ENCODE peak calls at places on chromosomes 6 and 20, in six cellular contexts. One of them, this sample, is unnamed.

GRCh38 chr6:24900917-24901697 is 34.7 kb downstream of the RIPOR2 start:
- DNase-seq in transverse colon: no peak
- DNase-seq in endothelial cell of umbilical vein: no peak
- DNase-seq in fibroblast of lung: no peak
- DNase-seq in endodermal cell: no peak
- DNase-seq in AG04450: no peak
- DNase-seq in this sample: no peak

GRCh38 chr20:39588148-39588757 is 626.1 kb downstream of the DHX35 start:
- DNase-seq in transverse colon: no peak
- DNase-seq in endothelial cell of umbilical vein: peak
- DNase-seq in fibroblast of lung: no peak
- DNase-seq in endodermal cell: no peak
- DNase-seq in AG04450: no peak
- DNase-seq in this sample: no peak

GRCh38 chr20:57167971-57168693 is 98.3 kb downstream of the BMP7 start:
- DNase-seq in transverse colon: no peak
- DNase-seq in endothelial cell of umbilical vein: no peak
- DNase-seq in fibroblast of lung: no peak
- DNase-seq in endodermal cell: peak
- DNase-seq in AG04450: no peak
- DNase-seq in this sample: no peak

GRCh38 chr6:145139451-145139850 is 595.9 kb downstream of the EPM2A start:
- DNase-seq in transverse colon: no peak
- DNase-seq in endothelial cell of umbilical vein: no peak
- DNase-seq in fibroblast of lung: peak
- DNase-seq in endodermal cell: no peak
- DNase-seq in AG04450: no peak
- DNase-seq in this sample: no peak

GRCh38 chr6:112243861-112244415 is 10.4 kb downstream of the LAMA4 start:
- DNase-seq in transverse colon: no peak
- DNase-seq in endothelial cell of umbilical vein: peak
- DNase-seq in fibroblast of lung: no peak
- DNase-seq in endodermal cell: peak
- DNase-seq in AG04450: no peak
- DNase-seq in this sample: no peak

GRCh38 chr20:3995749-3996305 is 19.5 kb downstream of the RNF24 start:
- DNase-seq in transverse colon: no peak
- DNase-seq in endothelial cell of umbilical vein: no peak
- DNase-seq in fibroblast of lung: no peak
- DNase-seq in endodermal cell: no peak
- DNase-seq in AG04450: no peak
- DNase-seq in this sample: no peak

GRCh38 chr20:9388160-9388825 is 126.1 kb upstream of the LAMP5 start:
- DNase-seq in transverse colon: no peak
- DNase-seq in endothelial cell of umbilical vein: no peak
- DNase-seq in fibroblast of lung: no peak
- DNase-seq in endodermal cell: no peak
- DNase-seq in AG04450: no peak
- DNase-seq in this sample: no peak

GRCh38 chr20:32623667-32624157 is 38.6 kb upstream of the NOL4L start:
- DNase-seq in transverse colon: no peak
- DNase-seq in endothelial cell of umbilical vein: no peak
- DNase-seq in fibroblast of lung: no peak
- DNase-seq in endodermal cell: peak
- DNase-seq in AG04450: no peak
- DNase-seq in this sample: no peak

GRCh38 chr6:50822078-50822476 is 3.4 kb downstream of the TFAP2B start:
- DNase-seq in transverse colon: no peak
- DNase-seq in endothelial cell of umbilical vein: no peak
- DNase-seq in fibroblast of lung: no peak
- DNase-seq in endodermal cell: no peak
- DNase-seq in AG04450: no peak
- DNase-seq in this sample: no peak
- H3K27ac ChIP-seq in transverse colon: no peak
- H3K27ac ChIP-seq in endothelial cell of umbilical vein: no peak
- H3K27ac ChIP-seq in fibroblast of lung: no peak
- H3K27ac ChIP-seq in endodermal cell: peak
- H3K27ac ChIP-seq in AG04450: no peak
- H3K27ac ChIP-seq in this sample: no peak

GRCh38 chr6:30781362-30781696 is 37.0 kb upstream of the IER3 start:
- DNase-seq in transverse colon: no peak
- DNase-seq in endothelial cell of umbilical vein: no peak
- DNase-seq in fibroblast of lung: no peak
- DNase-seq in endodermal cell: no peak
- DNase-seq in AG04450: no peak
- DNase-seq in this sample: no peak
- H3K27ac ChIP-seq in transverse colon: peak
- H3K27ac ChIP-seq in endothelial cell of umbilical vein: peak
- H3K27ac ChIP-seq in fibroblast of lung: peak
- H3K27ac ChIP-seq in endodermal cell: no peak
- H3K27ac ChIP-seq in AG04450: peak
- H3K27ac ChIP-seq in this sample: peak

GRCh38 chr6:44226368-44227137 is 3.2 kb downstream of the SLC29A1 start:
- DNase-seq in transverse colon: no peak
- DNase-seq in endothelial cell of umbilical vein: no peak
- DNase-seq in fibroblast of lung: no peak
- DNase-seq in endodermal cell: peak
- DNase-seq in AG04450: no peak
- DNase-seq in this sample: no peak
- H3K27ac ChIP-seq in transverse colon: peak
- H3K27ac ChIP-seq in endothelial cell of umbilical vein: no peak
- H3K27ac ChIP-seq in fibroblast of lung: no peak
- H3K27ac ChIP-seq in endodermal cell: no peak
- H3K27ac ChIP-seq in AG04450: no peak
- H3K27ac ChIP-seq in this sample: no peak

DNA sequence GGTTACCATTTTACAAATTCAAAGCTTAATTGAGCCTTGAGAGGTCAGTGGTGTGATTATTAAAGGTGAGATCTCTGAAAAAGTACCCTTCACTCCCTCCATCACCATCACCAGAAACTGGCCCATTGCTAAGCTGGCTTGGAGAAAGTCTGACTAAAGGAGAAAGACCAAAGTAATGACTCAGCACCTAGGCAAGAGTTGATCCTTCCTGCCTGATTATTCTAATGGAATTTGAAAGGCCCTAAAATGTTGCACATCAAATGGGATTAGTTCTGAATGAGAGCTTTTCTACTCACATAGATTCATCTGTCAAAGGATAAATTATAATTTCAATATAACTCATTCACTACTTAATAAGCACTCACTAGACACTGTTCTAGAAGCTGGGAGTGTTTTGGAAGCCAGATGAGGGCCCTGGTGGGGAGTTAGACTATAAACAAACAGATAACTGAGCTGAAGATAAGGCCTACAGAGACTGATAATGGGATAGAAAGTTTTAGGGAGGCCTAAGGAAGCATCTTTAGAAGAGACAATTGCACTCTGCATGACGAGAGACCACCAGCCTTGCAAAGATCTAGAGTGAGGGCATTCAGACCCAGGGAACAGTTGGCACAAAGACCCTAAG is 366.7 kb downstream of the SYNE1 start:
- DNase-seq in transverse colon: no peak
- DNase-seq in endothelial cell of umbilical vein: no peak
- DNase-seq in fibroblast of lung: peak
- DNase-seq in endodermal cell: no peak
- DNase-seq in AG04450: no peak
- DNase-seq in this sample: peak
- H3K27ac ChIP-seq in transverse colon: no peak
- H3K27ac ChIP-seq in endothelial cell of umbilical vein: no peak
- H3K27ac ChIP-seq in fibroblast of lung: no peak
- H3K27ac ChIP-seq in endodermal cell: no peak
- H3K27ac ChIP-seq in AG04450: no peak
- H3K27ac ChIP-seq in this sample: no peak

GRCh38 chr6:89282749-89283148 is 32.4 kb downstream of the GABRR2 start:
- DNase-seq in transverse colon: no peak
- DNase-seq in endothelial cell of umbilical vein: no peak
- DNase-seq in fibroblast of lung: no peak
- DNase-seq in endodermal cell: no peak
- DNase-seq in AG04450: no peak
- DNase-seq in this sample: no peak

GRCh38 chr6:89284963-89285735 is 29.9 kb downstream of the GABRR2 start:
- DNase-seq in transverse colon: no peak
- DNase-seq in endothelial cell of umbilical vein: no peak
- DNase-seq in fibroblast of lung: peak
- DNase-seq in endodermal cell: no peak
- DNase-seq in AG04450: no peak
- DNase-seq in this sample: no peak

GRCh38 chr6:89284081-89284480 is 31.0 kb downstream of the GABRR2 start:
- DNase-seq in transverse colon: no peak
- DNase-seq in endothelial cell of umbilical vein: no peak
- DNase-seq in fibroblast of lung: no peak
- DNase-seq in endodermal cell: no peak
- DNase-seq in AG04450: no peak
- DNase-seq in this sample: no peak

GRCh38 chr6:89278956-89279355 is 36.1 kb downstream of the GABRR2 start:
- DNase-seq in transverse colon: no peak
- DNase-seq in endothelial cell of umbilical vein: no peak
- DNase-seq in fibroblast of lung: no peak
- DNase-seq in endodermal cell: no peak
- DNase-seq in AG04450: no peak
- DNase-seq in this sample: no peak

GRCh38 chr6:89281779-89282246 is 33.3 kb downstream of the GABRR2 start:
- DNase-seq in transverse colon: peak
- DNase-seq in endothelial cell of umbilical vein: peak
- DNase-seq in fibroblast of lung: peak
- DNase-seq in endodermal cell: peak
- DNase-seq in AG04450: no peak
- DNase-seq in this sample: no peak
- H3K27ac ChIP-seq in transverse colon: no peak
- H3K27ac ChIP-seq in endothelial cell of umbilical vein: no peak
- H3K27ac ChIP-seq in fibroblast of lung: no peak
- H3K27ac ChIP-seq in endodermal cell: no peak
- H3K27ac ChIP-seq in AG04450: no peak
- H3K27ac ChIP-seq in this sample: no peak

GRCh38 chr6:129994410-129994809 is 24.0 kb upstream of the L3MBTL3 start:
- DNase-seq in transverse colon: no peak
- DNase-seq in endothelial cell of umbilical vein: no peak
- DNase-seq in fibroblast of lung: no peak
- DNase-seq in endodermal cell: no peak
- DNase-seq in AG04450: no peak
- DNase-seq in this sample: no peak

GRCh38 chr6:129989396-129989795 is 29.0 kb upstream of the L3MBTL3 start:
- DNase-seq in transverse colon: no peak
- DNase-seq in endothelial cell of umbilical vein: no peak
- DNase-seq in fibroblast of lung: no peak
- DNase-seq in endodermal cell: no peak
- DNase-seq in AG04450: no peak
- DNase-seq in this sample: no peak
- H3K27ac ChIP-seq in transverse colon: no peak
- H3K27ac ChIP-seq in endothelial cell of umbilical vein: no peak
- H3K27ac ChIP-seq in fibroblast of lung: no peak
- H3K27ac ChIP-seq in endodermal cell: no peak
- H3K27ac ChIP-seq in AG04450: no peak
- H3K27ac ChIP-seq in this sample: no peak

GRCh38 chr20:10611357-10611756 is 62.4 kb downstream of the JAG1 start:
- DNase-seq in transverse colon: peak
- DNase-seq in endothelial cell of umbilical vein: peak
- DNase-seq in fibroblast of lung: peak
- DNase-seq in endodermal cell: peak
- DNase-seq in AG04450: no peak
- DNase-seq in this sample: no peak

GRCh38 chr20:10610266-10610665 is 63.5 kb downstream of the JAG1 start:
- DNase-seq in transverse colon: no peak
- DNase-seq in endothelial cell of umbilical vein: no peak
- DNase-seq in fibroblast of lung: no peak
- DNase-seq in endodermal cell: no peak
- DNase-seq in AG04450: no peak
- DNase-seq in this sample: no peak

GRCh38 chr20:10609726-10610125 is 64.1 kb downstream of the JAG1 start:
- DNase-seq in transverse colon: no peak
- DNase-seq in endothelial cell of umbilical vein: peak
- DNase-seq in fibroblast of lung: peak
- DNase-seq in endodermal cell: no peak
- DNase-seq in AG04450: no peak
- DNase-seq in this sample: no peak

GRCh38 chr20:10605547-10606195 is 68.1 kb downstream of the JAG1 start:
- DNase-seq in transverse colon: no peak
- DNase-seq in endothelial cell of umbilical vein: no peak
- DNase-seq in fibroblast of lung: no peak
- DNase-seq in endodermal cell: no peak
- DNase-seq in AG04450: no peak
- DNase-seq in this sample: no peak

DNA sequence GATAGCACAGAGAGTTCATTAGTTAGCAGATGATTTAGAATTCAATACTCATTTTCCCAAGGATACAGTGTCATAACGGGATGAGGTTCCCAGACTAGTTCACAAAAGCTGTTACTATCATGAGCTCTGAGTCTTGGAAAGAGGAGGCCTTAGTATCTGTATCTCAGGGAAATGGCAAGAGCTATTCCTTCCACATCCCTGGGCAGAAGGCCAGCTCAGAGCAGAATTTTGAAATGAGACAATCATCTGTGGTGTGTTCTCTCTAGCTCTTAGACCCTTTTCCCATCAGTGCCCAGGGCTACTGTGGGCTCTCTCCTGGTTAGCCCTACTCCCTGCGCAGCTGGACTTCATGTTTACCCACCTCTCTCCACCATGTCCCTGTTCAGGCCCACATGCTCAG is 64.5 kb downstream of the JAG1 start:
- DNase-seq in transverse colon: no peak
- DNase-seq in endothelial cell of umbilical vein: no peak
- DNase-seq in fibroblast of lung: peak
- DNase-seq in endodermal cell: no peak
- DNase-seq in AG04450: peak
- DNase-seq in this sample: no peak
- H3K27ac ChIP-seq in transverse colon: peak
- H3K27ac ChIP-seq in endothelial cell of umbilical vein: no peak
- H3K27ac ChIP-seq in fibroblast of lung: peak
- H3K27ac ChIP-seq in endodermal cell: no peak
- H3K27ac ChIP-seq in AG04450: peak
- H3K27ac ChIP-seq in this sample: no peak